ENCODE peak calls at places on chromosome 18, in seven cellular contexts. K, H, N, C, R, U and X are unnamed samples.

GRCh38 chr18:21179590-21180220 is 62.3 kb upstream of the GREB1L start:
- DNase-seq in K (peak; percentile 58), H (no peak), N (peak; percentile 51), C (peak; percentile 52), R (peak; percentile 32), U (peak; percentile 45), X (peak; percentile 44)

GRCh38 chr18:67865400-67865799 is 348.9 kb upstream of the DSEL start:
- DNase-seq in K (no peak), H (no peak), N (no peak), C (no peak), R (no peak), U (no peak), X (no peak)

GRCh38 chr18:25533088-25533676 is 181.2 kb upstream of the ZNF521 start:
- DNase-seq in K (no peak), H (no peak), N (no peak), C (no peak), R (no peak), U (no peak), X (no peak)

GRCh38 chr18:57353940-57354461 is 1.6 kb downstream of the ST8SIA3 start:
- DNase-seq in K (no peak), H (peak; percentile 67), N (peak; percentile 54), C (peak; percentile 2), R (no peak), U (peak; percentile 77), X (peak; percentile 72)

GRCh38 chr18:23805898-23806297 is 116.6 kb downstream of the LAMA3 start:
- DNase-seq in K (no peak), H (no peak), N (no peak), C (no peak), R (no peak), U (no peak), X (no peak)

GRCh38 chr18:3595282-3596273 is 145.6 kb downstream of the TGIF1 start:
- DNase-seq in K (no peak), H (no peak), N (peak; percentile 64), C (peak; percentile 92), R (peak; percentile 82), U (no peak), X (no peak)

GRCh38 chr18:78623142-78623541 is 356.5 kb upstream of the SALL3 start:
- DNase-seq in K (no peak), H (no peak), N (no peak), C (no peak), R (no peak), U (no peak), X (no peak)

GRCh38 chr18:58579561-58580047 is 49.3 kb downstream of the ALPK2 start:
- DNase-seq in K (no peak), H (no peak), N (no peak), C (peak; percentile 90), R (no peak), U (no peak), X (no peak)

GRCh38 chr18:55489034-55489741 is 98.8 kb downstream of the TCF4 start:
- DNase-seq in K (no peak), H (no peak), N (no peak), C (no peak), R (no peak), U (no peak), X (no peak)

GRCh38 chr18:37321578-37322496 is 243.8 kb downstream of the CELF4 start:
- DNase-seq in K (no peak), H (no peak), N (no peak), C (no peak), R (no peak), U (no peak), X (no peak)

DNA sequence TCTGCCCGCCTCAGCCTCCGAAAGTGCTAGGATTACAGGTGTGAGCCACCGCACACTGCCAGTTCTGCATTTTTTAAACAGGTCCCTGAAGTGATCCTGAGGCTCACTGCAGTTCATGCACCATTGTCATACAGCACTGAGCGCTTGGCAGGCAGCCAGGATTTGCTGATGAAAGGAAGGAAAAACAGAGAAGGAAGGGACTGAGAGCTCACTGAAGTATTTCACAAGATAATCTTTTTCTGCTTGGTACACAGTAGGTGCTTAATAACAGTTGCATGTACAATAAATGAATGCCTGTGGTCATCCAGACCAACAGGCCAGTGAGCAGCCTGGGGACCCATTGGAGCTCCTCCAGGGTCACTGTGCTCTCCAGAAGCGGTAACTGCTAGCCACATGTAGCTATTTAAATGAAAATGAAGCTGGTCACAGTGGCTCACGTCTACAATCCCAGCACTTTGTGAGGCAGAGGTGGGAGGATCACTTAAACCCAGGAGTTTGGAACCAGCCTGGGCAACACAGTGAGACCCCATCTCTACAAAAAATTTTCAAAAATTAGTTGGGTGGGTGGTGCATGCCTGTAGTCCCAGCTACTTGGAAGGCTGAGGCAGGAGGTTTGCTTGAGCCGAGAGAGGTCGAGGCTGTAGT is 33.1 kb upstream of the SMAD7 start:
- DNase-seq in K (no peak), H (no peak), N (no peak), C (peak; percentile 63), R (no peak), U (no peak), X (no peak)
- TF ChIP-seq YY1 in K (no peak), H (no peak), N (no peak), C (no peak), R (no peak), U (no peak), X (no peak)

DNA sequence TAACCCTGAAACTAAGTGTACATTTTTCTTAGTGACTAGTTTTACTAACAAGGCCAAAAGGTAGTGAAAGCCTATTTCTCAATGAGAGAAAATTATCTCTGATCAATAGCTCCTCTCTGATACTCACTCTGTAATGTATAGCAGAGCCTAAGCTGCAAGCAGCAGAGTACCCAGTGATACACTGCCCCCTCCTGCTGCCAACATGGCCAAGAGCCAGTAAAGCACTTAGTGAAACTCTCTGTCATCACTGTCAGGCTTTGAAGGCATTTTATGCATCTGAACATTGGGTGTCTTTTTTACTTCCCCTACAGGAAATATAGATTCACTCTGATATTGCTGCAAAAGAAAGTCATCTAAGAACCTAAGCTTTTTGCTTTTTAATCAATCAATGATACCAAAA is 784.1 kb upstream of the CDH7 start:
- DNase-seq in K (no peak), H (no peak), N (no peak), C (no peak), R (no peak), U (peak; percentile 52), X (no peak)
- TF ChIP-seq YY1 in K (no peak), H (no peak), N (no peak), C (no peak), R (no peak), U (no peak), X (no peak)

GRCh38 chr18:75125359-75126331 is 83.3 kb downstream of the PTGR3 start:
- DNase-seq in K (no peak), H (peak; percentile 7), N (no peak), C (peak; percentile 42), R (no peak), U (peak; percentile 84), X (no peak)

GRCh38 chr18:75128911-75129716 is 79.8 kb downstream of the PTGR3 start:
- DNase-seq in K (no peak), H (no peak), N (no peak), C (no peak), R (no peak), U (no peak), X (no peak)

GRCh38 chr18:75127143-75128021 is 81.6 kb downstream of the PTGR3 start:
- DNase-seq in K (no peak), H (no peak), N (no peak), C (peak; percentile 66), R (no peak), U (no peak), X (no peak)

GRCh38 chr18:75129717-75130477 is 79.0 kb downstream of the PTGR3 start:
- DNase-seq in K (no peak), H (no peak), N (no peak), C (no peak), R (no peak), U (no peak), X (no peak)

GRCh38 chr18:75128051-75128605 is 80.8 kb downstream of the PTGR3 start:
- DNase-seq in K (no peak), H (no peak), N (no peak), C (no peak), R (no peak), U (no peak), X (no peak)
- TF ChIP-seq YY1 in K (no peak), H (no peak), N (no peak), C (no peak), R (no peak), U (no peak), X (no peak)

DNA sequence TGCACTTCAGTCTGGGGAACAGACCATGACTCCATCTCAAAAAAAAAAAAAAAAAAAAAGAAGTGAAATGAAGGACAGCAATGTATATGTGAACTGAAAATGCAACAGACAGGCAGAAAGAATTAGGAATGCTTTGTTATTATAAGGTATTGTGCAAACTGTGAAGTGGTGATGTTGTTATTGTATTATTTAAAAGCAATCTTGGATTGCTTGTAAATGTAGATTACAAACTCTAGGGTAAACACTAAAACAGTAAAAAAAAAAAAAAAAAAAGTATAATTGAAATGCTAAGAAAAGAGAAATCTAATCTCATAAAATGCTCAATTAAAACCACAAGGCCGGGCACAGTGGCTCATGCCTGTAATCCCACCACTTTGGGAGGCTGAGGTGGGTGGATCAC is 25.3 kb downstream of the DYM start:
- DNase-seq in K (no peak), H (no peak), N (no peak), C (no peak), R (no peak), U (no peak), X (no peak)
- TF ChIP-seq YY1 in K (no peak), H (no peak), N (no peak), C (no peak), R (no peak), U (no peak), X (no peak)

DNA sequence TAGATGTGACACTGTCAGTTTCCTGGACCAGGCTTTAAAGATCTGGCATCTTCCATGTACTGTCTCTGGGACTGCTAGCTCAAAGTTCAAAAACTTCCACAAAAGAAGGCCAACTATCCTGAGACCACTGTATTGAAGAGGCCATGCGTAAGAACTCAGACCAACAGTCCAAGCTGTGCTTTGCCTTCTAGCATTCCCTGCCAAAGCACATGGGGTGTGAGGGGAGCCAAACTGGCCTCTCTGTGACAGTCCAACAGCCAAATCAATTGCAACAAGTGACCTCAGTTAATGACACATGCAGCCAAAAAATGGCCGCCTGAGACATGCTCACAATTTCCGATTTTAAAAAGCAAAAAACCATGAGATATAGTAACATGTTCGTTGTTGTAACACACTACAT is 160.3 kb upstream of the CDH19 start:
- DNase-seq in K (no peak), H (no peak), N (no peak), C (no peak), R (no peak), U (no peak), X (no peak)
- TF ChIP-seq YY1 in K (no peak), H (no peak), N (no peak), C (no peak), R (no peak), U (no peak), X (no peak)

GRCh38 chr18:59606193-59607175 is 90.7 kb downstream of the CCBE1 start:
- DNase-seq in K (no peak), H (no peak), N (no peak), C (no peak), R (no peak), U (no peak), X (no peak)
- TF ChIP-seq YY1 in K (no peak), H (no peak), N (no peak), C (no peak), R (no peak), U (no peak), X (no peak)

GRCh38 chr18:31010601-31011000 is 31.9 kb downstream of the DSC3 start:
- DNase-seq in K (no peak), H (no peak), N (no peak), C (no peak), R (no peak), U (no peak), X (no peak)
- TF ChIP-seq YY1 in K (no peak), H (no peak), N (no peak), C (no peak), R (no peak), U (no peak), X (no peak)

GRCh38 chr18:44325903-44326650 is 354.6 kb upstream of the SETBP1 start:
- DNase-seq in K (no peak), H (peak; percentile 21), N (no peak), C (no peak), R (no peak), U (peak; percentile 42), X (peak; percentile 57)
- TF ChIP-seq YY1 in K (no peak), H (no peak), N (no peak), C (no peak), R (no peak), U (no peak), X (no peak)